ENCODE peak calls at places on chromosomes 7 and 10, in ten cellular contexts. N, K, D, F, E, L, S, R, O and P are unnamed samples.

GRCh38 chr7:35760082-35760770 is 40.6 kb upstream of the SEPTIN7 start:
- DNase-seq in O (no peak), F (no peak), S (no peak), N (no peak), L (no peak), E (peak; percentile 18), K (peak; percentile 47), D (no peak), R (peak; percentile 44), P (no peak)

GRCh38 chr7:137546009-137546408 is 202.5 kb upstream of the PTN start:
- DNase-seq in L (no peak), E (no peak), K (no peak), F (no peak), R (no peak), S (no peak), D (no peak), O (no peak), N (no peak), P (no peak)

GRCh38 chr7:23012797-23013714 is 874 bp downstream of the HYCC1 start:
- DNase-seq in N (peak; percentile 66), K (peak; percentile 7), R (peak; percentile 48), E (no peak), D (peak; percentile 40), L (peak; percentile 54), O (no peak), F (peak; percentile 55), S (no peak), P (no peak)

GRCh38 chr7:41058986-41059741 is 643.7 kb downstream of the INHBA start:
- DNase-seq in E (peak; percentile 51), R (no peak), F (no peak), D (peak; percentile 84), O (no peak), K (no peak), L (no peak), N (peak; percentile 52), S (no peak), P (peak; percentile 57)

GRCh38 chr7:112965506-112965905 is 121.1 kb downstream of the GPR85 start:
- DNase-seq in E (no peak), K (peak; percentile 36), F (no peak), O (no peak), D (no peak), R (no peak), N (no peak), L (no peak), S (no peak), P (no peak)

GRCh38 chr7:73840715-73841379 is 1.5 kb downstream of the METTL27 start:
- DNase-seq in K (no peak), E (no peak), F (no peak), O (no peak), S (no peak), D (no peak), L (no peak), R (no peak), N (no peak), P (no peak)

GRCh38 chr7:55127135-55127551 is 108.3 kb downstream of the EGFR start:
- DNase-seq in O (no peak), R (no peak), L (no peak), S (no peak), F (no peak), D (no peak), E (no peak), K (peak; percentile 73), N (no peak), P (peak; percentile 73)

GRCh38 chr10:95864906-95865813 is 42.6 kb upstream of the CC2D2B start:
- DNase-seq in D (no peak), O (peak; percentile 67), S (peak; percentile 48), K (peak; percentile 86), F (peak; percentile 61), L (peak; percentile 69), N (no peak), R (peak; percentile 95), E (peak; percentile 86), P (peak; percentile 85)

GRCh38 chr7:137564677-137565076 is 221.1 kb upstream of the PTN start:
- DNase-seq in R (no peak), E (no peak), K (no peak), O (no peak), N (no peak), F (no peak), L (no peak), S (no peak), D (no peak), P (no peak)

DNA sequence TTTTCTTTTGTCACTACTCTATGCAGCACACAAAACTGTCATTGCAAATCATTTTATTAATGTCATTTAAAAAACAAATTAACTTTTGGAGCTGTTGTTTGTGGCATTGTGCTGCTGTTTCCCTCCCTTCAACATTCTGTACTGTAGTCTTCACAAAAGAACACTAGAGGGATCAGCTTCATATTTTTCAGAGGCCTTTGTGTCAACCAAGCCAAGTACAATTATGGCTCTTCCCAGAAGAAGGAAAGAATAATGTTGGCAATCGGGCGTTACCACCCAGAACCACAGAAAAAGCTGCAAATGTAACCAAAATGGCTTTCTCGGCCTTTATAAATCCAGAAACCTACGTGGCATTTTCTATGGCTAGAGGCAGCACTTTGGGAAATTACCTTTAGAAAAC is 98.9 kb upstream of the COL1A2 start:
- DNase-seq in L (peak; percentile 75), N (no peak), O (peak; percentile 64), K (peak; percentile 91), F (peak; percentile 38), S (peak; percentile 67), D (no peak), E (peak; percentile 85), R (peak; percentile 91), P (peak; percentile 89)
- TF ChIP-seq CTCF in L (peak; percentile 50), N (no peak), O (peak; percentile 66), K (peak; percentile 86), F (peak; percentile 78), S (peak; percentile 64), D (peak; percentile 43), E (peak; percentile 81), R (peak; percentile 78), P (peak; percentile 81)

DNA sequence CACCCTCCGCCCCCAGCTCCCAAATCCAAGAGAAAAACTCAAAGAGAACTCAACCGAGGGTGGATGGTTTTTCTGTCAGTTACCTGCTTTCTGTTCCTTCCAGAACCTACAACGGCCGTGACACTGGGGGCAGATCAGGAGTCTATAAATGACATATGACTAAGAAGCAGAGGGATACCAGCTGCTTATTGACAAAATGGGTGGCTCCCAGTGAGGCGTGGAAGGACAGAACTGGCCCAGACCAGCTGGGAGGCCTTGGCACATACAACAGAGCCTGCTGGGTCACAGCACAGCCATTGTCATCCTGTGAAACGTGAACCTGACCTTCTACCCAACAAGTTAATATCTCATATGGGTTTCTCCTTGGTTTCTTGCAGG is 84.3 kb upstream of the ADRB1 start:
- DNase-seq in L (no peak), S (no peak), K (no peak), D (peak; percentile 39), F (no peak), N (no peak), R (no peak), E (no peak), O (peak; percentile 45), P (no peak)
- H3K4me3 ChIP-seq in L (no peak overlapping the region), S (no peak overlapping the region), K (no peak overlapping the region), D (no peak overlapping the region), F (no peak overlapping the region), N (no peak overlapping the region), R (no peak overlapping the region), E (no peak overlapping the region), O (no peak overlapping the region), P (no peak overlapping the region)

DNA sequence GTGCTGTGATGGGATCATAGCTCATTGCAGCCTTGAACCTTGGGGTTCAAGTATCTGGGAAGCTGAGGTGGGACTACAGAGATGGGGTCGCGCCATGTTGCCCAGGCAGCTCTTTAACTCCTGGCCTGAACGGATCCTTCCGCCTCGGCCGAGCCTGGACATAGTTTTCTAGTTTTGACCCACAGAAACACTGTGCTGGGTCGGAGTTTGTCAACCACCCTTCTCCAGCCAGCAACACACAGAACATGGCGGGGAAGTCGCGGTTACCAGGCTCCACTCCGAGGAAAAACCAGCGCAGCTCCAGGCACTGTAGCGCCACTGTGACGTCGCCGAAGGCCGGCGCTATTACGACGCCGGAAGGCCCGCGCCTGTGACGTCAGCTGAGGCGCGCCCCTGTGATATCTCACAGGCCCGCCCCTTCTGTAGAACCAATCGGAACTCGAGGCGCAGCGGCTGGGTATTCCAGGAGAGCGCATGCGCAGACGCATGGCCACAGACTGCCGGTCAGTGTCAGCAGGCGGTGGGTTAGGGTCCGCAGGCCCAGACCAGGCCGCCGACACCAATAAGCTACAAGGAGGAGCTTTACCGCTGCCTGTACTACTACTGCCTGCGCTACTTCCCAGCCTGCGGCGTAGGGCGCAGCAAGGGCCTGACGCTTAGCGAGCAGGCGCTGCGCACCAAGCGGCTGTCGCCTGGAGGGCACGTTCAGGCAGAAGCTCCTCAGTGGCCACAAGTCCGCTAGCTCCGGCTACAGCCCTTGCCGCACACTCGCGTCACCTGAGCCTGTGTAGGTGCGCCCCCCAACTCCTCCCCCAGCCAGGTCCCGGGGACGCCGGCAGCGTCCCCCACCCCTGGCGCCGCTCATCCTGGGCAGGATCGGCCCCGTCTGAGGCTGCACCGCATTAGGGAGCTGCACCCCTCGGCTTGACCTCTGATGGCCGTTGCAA is 135.2 kb upstream of the KCTD7 start:
- DNase-seq in S (peak; percentile 90), O (peak; percentile 99), L (peak; percentile 98), F (peak; percentile 99), K (peak; percentile 97), R (peak; percentile 98), N (peak; percentile 98), E (peak; percentile 97), D (peak; percentile 89), P (peak; percentile 97)
- TF ChIP-seq CTCF in S (no peak), O (no peak), L (peak; percentile 43), F (peak; percentile 15), K (peak; percentile 45), R (peak; percentile 33), N (peak; percentile 10), E (no peak), D (no peak), P (no peak)

GRCh38 chr10:44913312-44914079 is 2.4 kb downstream of the TMEM72 start:
- DNase-seq in L (no peak), D (no peak), N (no peak), S (no peak), K (no peak), O (no peak), R (peak; percentile 59), E (no peak), F (peak; percentile 55), P (no peak)
- H3K4me3 ChIP-seq in L (no peak overlapping the region), D (no peak overlapping the region), N (no peak overlapping the region), S (no peak overlapping the region), K (no peak overlapping the region), O (no peak overlapping the region), R (no peak overlapping the region), E (no peak overlapping the region), F (no peak overlapping the region), P (no peak overlapping the region)

GRCh38 chr10:100482834-100483185 is 20.0 kb downstream of the WNT8B start:
- DNase-seq in F (peak; percentile 3), S (no peak), D (no peak), E (no peak), L (no peak), N (no peak), K (no peak), O (no peak), R (no peak), P (no peak)
- TF ChIP-seq CTCF in F (no peak), S (no peak), D (peak; percentile 26), E (no peak), L (no peak), N (no peak), K (no peak), O (peak; percentile 24), R (no peak), P (no peak)